ENCODE peak calls at places on chromosomes 1 and 21, in seven cellular contexts. V, J, S, K, H, B and A are unnamed samples. For H3K4me1 and H3K9me3, the result is how much of the 10 kb centered on the place peaks cover.

GRCh38 chr1:5975133-5975880 is 16.9 kb downstream of the NPHP4 start:
- DNase-seq in V (no peak), J (peak), S (no peak), K (peak), H (no peak), B (peak), A (peak)

GRCh38 chr1:161019767-161020572 is 982 bp downstream of the F11R start:
- DNase-seq in V (peak), J (no peak), S (peak), K (no peak), H (no peak), B (no peak), A (no peak)

GRCh38 chr1:190754769-190755168 is 277.1 kb upstream of the BRINP3 start:
- DNase-seq in V (no peak), J (no peak), S (no peak), K (peak), H (no peak), B (no peak), A (no peak)

GRCh38 chr1:205440476-205441317 is 15.1 kb downstream of the BLACAT1 start:
- DNase-seq in V (peak), J (peak), S (peak), K (peak), H (no peak), B (peak), A (peak)

GRCh38 chr1:9260086-9260766 is 25.7 kb downstream of the H6PD start:
- DNase-seq in V (no peak), J (no peak), S (no peak), K (no peak), H (no peak), B (no peak), A (no peak)

GRCh38 chr21:38306407-38306806 is 49.6 kb downstream of the KCNJ15 start:
- DNase-seq in V (no peak), J (no peak), S (no peak), K (peak), H (no peak), B (no peak), A (no peak)

GRCh38 chr1:15196807-15197530 is 43.4 kb downstream of the TMEM51 start:
- DNase-seq in V (no peak), J (peak), S (no peak), K (no peak), H (no peak), B (no peak), A (peak)

GRCh38 chr21:36388835-36389234 is 3.6 kb downstream of the CHAF1B start:
- DNase-seq in V (no peak), J (no peak), S (no peak), K (peak), H (no peak), B (no peak), A (no peak)

GRCh38 chr1:151620286-151620685 is 8.4 kb downstream of the SNX27 start:
- DNase-seq in V (no peak), J (no peak), S (no peak), K (peak), H (no peak), B (no peak), A (no peak)

GRCh38 chr1:36384542-36385409 is 948 bp downstream of the STK40 start:
- DNase-seq in V (peak), J (peak), S (peak), K (no peak), H (peak), B (peak), A (peak)

GRCh38 chr21:27586986-27587385 is 620.1 kb upstream of the ADAMTS5 start:
- DNase-seq in V (no peak), J (no peak), S (no peak), K (no peak), H (no peak), B (no peak), A (no peak)

GRCh38 chr1:48203287-48203900 is 19.1 kb upstream of the SLC5A9 start:
- DNase-seq in V (no peak), J (no peak), S (no peak), K (peak), H (no peak), B (peak), A (peak)

GRCh38 chr1:206952182-206952581 is 5.9 kb upstream of the PIGR start:
- DNase-seq in V (no peak), J (peak), S (no peak), K (no peak), H (no peak), B (no peak), A (no peak)

GRCh38 chr1:202725541-202725940 is 15.3 kb upstream of the SYT2 start:
- DNase-seq in V (no peak), J (no peak), S (no peak), K (no peak), H (no peak), B (no peak), A (no peak)

GRCh38 chr21:45147473-45148315 is 73.3 kb downstream of the ADARB1 start:
- DNase-seq in V (no peak), J (no peak), S (no peak), K (no peak), H (no peak), B (no peak), A (no peak)

DNA sequence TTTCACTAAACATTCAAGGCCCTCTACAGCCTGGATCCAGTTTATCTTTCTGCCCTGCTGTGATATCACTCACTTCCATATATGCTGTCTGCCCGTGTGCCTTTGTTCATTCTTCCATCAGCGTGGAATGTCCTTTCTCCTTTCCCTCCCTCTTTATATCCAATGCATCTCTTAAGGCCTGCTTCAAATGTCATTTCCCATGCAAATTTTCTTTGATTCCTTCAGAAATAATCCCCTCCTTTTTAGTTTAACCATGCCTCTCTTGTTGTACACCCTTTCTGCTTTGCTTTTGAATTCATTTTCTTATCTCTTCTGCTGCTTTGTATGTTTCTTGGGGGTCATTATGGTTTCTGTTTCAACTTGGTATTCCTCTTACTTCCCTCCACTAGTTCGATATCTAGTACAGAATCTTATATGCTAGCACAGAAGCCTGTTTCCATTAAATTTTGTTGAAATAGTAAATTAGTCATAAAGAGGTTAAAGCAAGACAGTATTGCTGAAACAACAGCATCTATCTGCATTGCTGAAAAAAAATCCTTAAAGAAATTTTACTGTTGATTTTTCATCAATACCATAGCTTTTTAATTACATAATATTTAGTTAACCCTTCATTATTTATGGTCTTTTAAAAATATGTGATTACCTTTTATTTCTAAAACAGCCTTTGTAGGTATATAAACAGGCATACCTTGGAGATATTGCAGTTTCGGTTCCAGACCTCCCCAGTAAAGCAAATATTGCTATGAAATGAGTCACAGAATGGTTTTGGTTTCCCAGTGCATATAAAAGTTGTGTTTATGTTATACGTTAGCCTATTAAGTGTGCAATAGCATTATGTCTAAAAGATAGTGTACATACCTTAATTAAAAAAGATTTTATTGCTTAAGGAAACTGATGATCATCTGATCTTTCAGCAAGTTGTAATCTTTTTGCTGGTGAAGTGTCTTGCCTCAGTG is 44.4 kb downstream of the XCL2 start:
- DNase-seq in V (no peak), J (no peak), S (no peak), K (peak), H (no peak), B (no peak), A (no peak)
- H3K4me1 ChIP-seq in V (under half), J (under half), S (under half), K (under half), H (under half), B (under half), A (under half)

GRCh38 chr1:152859696-152860095 is at the start of gene LCE7A:
- DNase-seq in V (no peak), J (no peak), S (no peak), K (no peak), H (no peak), B (no peak), A (no peak)

GRCh38 chr1:152860129-152860528 is 333 bp downstream of the LCE7A start:
- DNase-seq in V (no peak), J (no peak), S (no peak), K (no peak), H (no peak), B (no peak), A (no peak)

GRCh38 chr1:152858062-152858461 is 1.7 kb upstream of the LCE7A start:
- DNase-seq in V (no peak), J (no peak), S (no peak), K (no peak), H (no peak), B (no peak), A (no peak)

GRCh38 chr1:152866321-152866720 is 6.5 kb downstream of the LCE7A start:
- DNase-seq in V (no peak), J (no peak), S (no peak), K (no peak), H (no peak), B (no peak), A (no peak)

DNA sequence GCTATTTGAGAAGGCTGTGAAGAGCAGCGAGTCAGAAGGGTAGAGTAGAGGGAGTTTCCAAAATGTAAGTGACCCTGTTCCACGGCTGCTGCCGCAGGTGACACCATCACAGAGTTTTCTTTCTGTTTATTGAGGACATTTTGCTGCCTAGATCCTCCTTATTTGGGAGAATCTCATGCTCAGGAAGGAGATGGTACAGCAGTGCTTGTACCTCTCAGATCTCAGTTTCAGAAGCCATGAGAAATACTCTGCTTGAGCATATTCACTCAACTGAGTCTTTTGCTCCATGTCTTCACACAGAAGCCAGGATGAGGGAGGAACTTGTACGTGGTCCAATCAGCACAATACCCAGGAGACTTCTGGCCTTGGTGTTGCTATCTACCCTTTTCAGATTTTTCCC is 1.6 kb downstream of the LCE7A start:
- DNase-seq in V (no peak), J (no peak), S (no peak), K (no peak), H (no peak), B (no peak), A (no peak)
- H3K9me3 ChIP-seq in V (under half), J (under half), S (under half), K (under half), H (under half), B (under half), A (under half)

GRCh38 chr1:155082941-155083541 is 4.4 kb downstream of the EFNA3 start:
- DNase-seq in V (no peak), J (no peak), S (no peak), K (no peak), H (no peak), B (no peak), A (peak)

GRCh38 chr1:155082301-155082940 is 3.8 kb downstream of the EFNA3 start:
- DNase-seq in V (no peak), J (no peak), S (no peak), K (no peak), H (no peak), B (no peak), A (peak)

GRCh38 chr1:155084722-155085503 is 6.3 kb downstream of the EFNA3 start:
- DNase-seq in V (peak), J (peak), S (peak), K (peak), H (peak), B (peak), A (peak)

GRCh38 chr1:155085504-155086181 is 7.0 kb downstream of the EFNA3 start:
- DNase-seq in V (peak), J (peak), S (peak), K (peak), H (peak), B (peak), A (peak)

DNA sequence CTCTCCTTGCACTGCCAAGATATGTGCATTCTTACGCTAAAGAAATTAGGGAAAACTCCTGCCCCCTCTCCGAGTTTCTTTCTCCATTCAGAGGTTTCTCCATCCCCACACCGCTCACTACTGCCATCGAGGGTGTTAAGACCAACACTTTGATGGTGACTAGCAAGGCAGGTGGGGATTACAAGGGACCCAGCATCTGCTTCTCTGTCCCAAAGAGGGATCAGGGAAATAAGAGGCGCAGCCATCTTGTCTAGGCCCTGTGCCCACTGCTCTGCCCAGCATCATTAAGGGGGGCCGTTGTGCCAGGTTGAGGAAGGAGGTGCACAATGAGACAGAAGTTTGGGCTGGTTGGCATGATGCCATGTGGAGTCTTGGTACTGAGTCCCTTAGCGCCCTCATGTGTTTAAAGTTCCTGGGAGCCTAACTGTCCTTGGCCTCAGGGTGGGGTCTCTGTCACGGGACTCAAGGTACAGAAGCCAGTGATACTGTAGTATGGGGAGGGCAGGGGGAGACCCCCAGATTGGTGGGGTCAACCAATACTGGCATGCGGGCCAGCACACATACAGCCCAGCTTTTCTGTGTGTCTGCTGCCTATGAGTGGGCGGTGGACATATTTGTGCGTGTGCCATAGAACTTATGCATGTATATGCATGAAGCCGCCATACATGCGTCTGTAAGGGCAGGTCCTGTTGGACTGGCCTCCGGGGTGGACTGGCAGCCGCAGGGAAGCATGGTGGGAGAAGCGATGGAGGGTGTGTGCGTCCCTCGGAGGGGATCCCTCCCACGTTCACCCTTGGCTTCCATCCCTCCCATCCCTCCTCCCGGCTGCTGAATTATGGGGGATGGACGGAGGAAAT is 5.5 kb downstream of the EFNA3 start:
- DNase-seq in V (peak), J (no peak), S (peak), K (no peak), H (no peak), B (peak), A (peak)
- H3K4me3 ChIP-seq in V (peak), J (peak), S (peak), K (peak), H (peak), B (peak), A (no peak)

GRCh38 chr1:23561813-23562100 is 2.5 kb upstream of the ID3 start:
- DNase-seq in V (no peak), J (no peak), S (no peak), K (no peak), H (no peak), B (no peak), A (no peak)
- H3K4me1 ChIP-seq in V (under half), J (half or more), S (half or more), K (under half), H (under half), B (half or more), A (under half)

DNA sequence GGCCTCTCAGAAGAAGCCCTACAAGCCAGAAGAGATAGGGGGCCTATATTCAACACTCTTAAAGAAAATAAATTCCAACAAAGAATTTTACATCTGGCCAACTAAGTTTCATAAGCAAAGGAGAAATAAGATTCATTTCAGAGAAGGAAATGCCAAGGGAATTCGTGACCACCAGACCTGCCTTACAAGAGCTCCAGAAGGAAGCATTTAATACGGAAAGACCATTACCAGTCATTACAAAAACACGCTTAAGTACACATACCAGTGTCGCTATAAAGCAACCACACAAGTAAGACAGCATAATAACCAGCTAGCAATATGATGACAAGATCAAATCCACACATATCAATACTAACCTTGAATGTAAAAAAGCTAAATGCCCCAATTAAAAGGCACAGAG is 704.9 kb upstream of the CHRM3 start:
- DNase-seq in V (no peak), J (no peak), S (no peak), K (peak), H (no peak), B (no peak), A (no peak)
- H3K9me3 ChIP-seq in V (under half), J (under half), S (under half), K (under half), H (under half), B (under half), A (under half)

GRCh38 chr21:21200103-21200938 is 202.1 kb downstream of the NCAM2 start:
- DNase-seq in V (peak), J (no peak), S (peak), K (peak), H (peak), B (no peak), A (peak)
- H3K4me3 ChIP-seq in V (peak), J (no peak), S (peak), K (no peak), H (no peak), B (no peak), A (no peak)

DNA sequence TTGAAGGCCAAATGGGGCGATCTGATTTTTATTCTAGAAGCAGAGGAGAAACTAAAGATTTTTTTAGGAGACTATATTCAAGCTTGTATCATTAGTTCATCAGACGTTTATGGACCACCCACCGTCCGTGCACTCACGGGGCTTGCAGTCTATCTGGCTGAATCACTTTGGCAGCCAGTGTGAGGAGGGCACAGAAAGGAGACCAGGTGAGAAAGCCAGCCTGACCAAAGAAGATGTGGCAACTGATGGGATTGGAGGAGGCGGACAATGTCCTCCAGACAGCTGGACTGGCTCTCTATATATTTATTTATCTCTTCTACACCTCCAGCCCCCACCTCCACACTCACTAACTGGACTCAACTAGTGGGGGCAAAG is 822 bp upstream of the ELOVL1 start:
- DNase-seq in V (no peak), J (no peak), S (no peak), K (no peak), H (no peak), B (no peak), A (peak)
- H3K4me1 ChIP-seq in V (under half), J (half or more), S (under half), K (under half), H (under half), B (under half), A (under half)

GRCh38 chr1:247060771-247061170 is 17.8 kb downstream of the ZNF670 start:
- DNase-seq in V (no peak), J (no peak), S (no peak), K (no peak), H (no peak), B (no peak), A (no peak)

GRCh38 chr1:247056071-247056470 is 22.5 kb downstream of the ZNF670 start:
- DNase-seq in V (no peak), J (no peak), S (no peak), K (no peak), H (no peak), B (no peak), A (no peak)

DNA sequence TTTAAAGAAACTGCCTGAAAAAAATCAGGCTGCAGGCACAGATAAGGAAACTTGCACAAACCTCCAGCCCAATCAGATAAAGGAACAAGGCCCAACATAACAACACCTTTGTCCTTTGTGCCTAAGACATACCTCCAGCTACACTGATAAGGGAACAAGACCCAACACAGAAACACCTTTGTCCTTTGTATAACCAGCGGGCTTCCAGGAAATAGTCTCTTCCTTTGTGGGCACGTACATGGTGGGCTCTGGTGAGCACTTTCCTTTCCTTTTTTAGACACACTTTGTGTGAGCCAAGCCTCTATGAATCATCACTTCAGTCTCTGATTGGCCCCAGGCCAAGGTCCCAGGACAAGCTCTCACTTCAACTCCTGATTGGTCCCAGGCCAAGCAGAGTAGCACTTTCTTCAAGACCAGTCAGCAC is 23.6 kb downstream of the ZNF670 start:
- DNase-seq in V (no peak), J (peak), S (no peak), K (peak), H (no peak), B (no peak), A (no peak)
- H3K9me3 ChIP-seq in V (under half), J (half or more), S (half or more), K (under half), H (under half), B (half or more), A (half or more)

GRCh38 chr1:204130989-204131892 is 20.6 kb downstream of the ETNK2 start:
- DNase-seq in V (peak), J (no peak), S (no peak), K (peak), H (peak), B (no peak), A (no peak)
- H3K4me3 ChIP-seq in V (no peak), J (no peak), S (no peak), K (no peak), H (no peak), B (no peak), A (no peak)